ENCODE peak calls at places on chromosome 11, in seven cellular contexts. One of them, this sample, is unnamed.
A peak's percentile ranks its signal among the peaks of the same experiment; 100 is the strongest.

GRCh38 chr11:36313750-36314500 is 17.8 kb downstream of the PRR5L start:
- DNase-seq in AG09309: no peak
- DNase-seq in HFF-Myc: no peak
- DNase-seq in transverse colon: no peak
- DNase-seq in tibial nerve: no peak
- DNase-seq in suprapubic skin: no peak
- DNase-seq in ovary: no peak
- DNase-seq in this sample: peak; percentile 6

GRCh38 chr11:47393163-47394049 is 15.0 kb upstream of the SLC39A13 start:
- DNase-seq in AG09309: no peak
- DNase-seq in HFF-Myc: no peak
- DNase-seq in transverse colon: no peak
- DNase-seq in tibial nerve: no peak
- DNase-seq in suprapubic skin: no peak
- DNase-seq in ovary: no peak
- DNase-seq in this sample: no peak

GRCh38 chr11:69075421-69076128 is 26.8 kb downstream of the TPCN2 start:
- DNase-seq in AG09309: peak; percentile 95
- DNase-seq in HFF-Myc: peak; percentile 82
- DNase-seq in transverse colon: peak; percentile 79
- DNase-seq in tibial nerve: peak; percentile 90
- DNase-seq in suprapubic skin: no peak
- DNase-seq in ovary: peak; percentile 97
- DNase-seq in this sample: no peak

GRCh38 chr11:3859373-3859881 is 4.0 kb downstream of the STIM1 start:
- DNase-seq in AG09309: no peak
- DNase-seq in HFF-Myc: no peak
- DNase-seq in transverse colon: peak; percentile 54
- DNase-seq in tibial nerve: no peak
- DNase-seq in suprapubic skin: no peak
- DNase-seq in ovary: no peak
- DNase-seq in this sample: no peak

GRCh38 chr11:71086687-71087258 is 165.6 kb downstream of the SHANK2 start:
- DNase-seq in AG09309: no peak
- DNase-seq in HFF-Myc: no peak
- DNase-seq in transverse colon: no peak
- DNase-seq in tibial nerve: no peak
- DNase-seq in suprapubic skin: no peak
- DNase-seq in ovary: no peak
- DNase-seq in this sample: no peak

GRCh38 chr11:126495281-126495680 is 139.8 kb downstream of the ST3GAL4 start:
- DNase-seq in AG09309: no peak
- DNase-seq in HFF-Myc: no peak
- DNase-seq in transverse colon: no peak
- DNase-seq in tibial nerve: no peak
- DNase-seq in suprapubic skin: no peak
- DNase-seq in ovary: no peak
- DNase-seq in this sample: no peak

GRCh38 chr11:63574856-63575602 is 11.8 kb upstream of the PLAAT2 start:
- DNase-seq in AG09309: no peak
- DNase-seq in HFF-Myc: no peak
- DNase-seq in transverse colon: no peak
- DNase-seq in tibial nerve: peak; percentile 57
- DNase-seq in suprapubic skin: no peak
- DNase-seq in ovary: peak; percentile 65
- DNase-seq in this sample: no peak

GRCh38 chr11:62137881-62138629 is 14.2 kb downstream of the INCENP start:
- DNase-seq in AG09309: no peak
- DNase-seq in HFF-Myc: no peak
- DNase-seq in transverse colon: no peak
- DNase-seq in tibial nerve: no peak
- DNase-seq in suprapubic skin: no peak
- DNase-seq in ovary: no peak
- DNase-seq in this sample: no peak

GRCh38 chr11:119831011-119831410 is 102.0 kb upstream of the NECTIN1 start:
- DNase-seq in AG09309: no peak
- DNase-seq in HFF-Myc: no peak
- DNase-seq in transverse colon: no peak
- DNase-seq in tibial nerve: no peak
- DNase-seq in suprapubic skin: no peak
- DNase-seq in ovary: no peak
- DNase-seq in this sample: no peak

GRCh38 chr11:76800466-76801200 is 17.5 kb downstream of the TSKU start:
- DNase-seq in AG09309: no peak
- DNase-seq in HFF-Myc: no peak
- DNase-seq in transverse colon: no peak
- DNase-seq in tibial nerve: peak; percentile 14
- DNase-seq in suprapubic skin: peak; percentile 65
- DNase-seq in ovary: no peak
- DNase-seq in this sample: no peak

GRCh38 chr11:120331301-120331966 is 4.8 kb upstream of the ARHGEF12 start:
- DNase-seq in AG09309: peak; percentile 76
- DNase-seq in HFF-Myc: peak; percentile 69
- DNase-seq in transverse colon: no peak
- DNase-seq in tibial nerve: no peak
- DNase-seq in suprapubic skin: no peak
- DNase-seq in ovary: peak; percentile 35
- DNase-seq in this sample: no peak

GRCh38 chr11:118406599-118407166 is 5.3 kb downstream of the ATP5MG start:
- DNase-seq in AG09309: peak; percentile 14
- DNase-seq in HFF-Myc: no peak
- DNase-seq in transverse colon: peak; percentile 40
- DNase-seq in tibial nerve: no peak
- DNase-seq in suprapubic skin: no peak
- DNase-seq in ovary: no peak
- DNase-seq in this sample: no peak

GRCh38 chr11:396948-397548 is 3.0 kb downstream of the PKP3 start:
- DNase-seq in AG09309: no peak
- DNase-seq in HFF-Myc: no peak
- DNase-seq in transverse colon: peak; percentile 58
- DNase-seq in tibial nerve: peak; percentile 41
- DNase-seq in suprapubic skin: no peak
- DNase-seq in ovary: peak; percentile 61
- DNase-seq in this sample: no peak

GRCh38 chr11:88345408-88345807 is 7.9 kb upstream of the CTSC start:
- DNase-seq in AG09309: no peak
- DNase-seq in HFF-Myc: no peak
- DNase-seq in transverse colon: no peak
- DNase-seq in tibial nerve: no peak
- DNase-seq in suprapubic skin: no peak
- DNase-seq in ovary: no peak
- DNase-seq in this sample: no peak

GRCh38 chr11:47797633-47798032 is 30.5 kb upstream of the FNBP4 start:
- DNase-seq in AG09309: peak; percentile 29
- DNase-seq in HFF-Myc: peak; percentile 9
- DNase-seq in transverse colon: no peak
- DNase-seq in tibial nerve: no peak
- DNase-seq in suprapubic skin: no peak
- DNase-seq in ovary: no peak
- DNase-seq in this sample: no peak

GRCh38 chr11:124863137-124863825 is 2.0 kb upstream of the ROBO3 start:
- DNase-seq in AG09309: no peak
- DNase-seq in HFF-Myc: no peak
- DNase-seq in transverse colon: no peak
- DNase-seq in tibial nerve: peak; percentile 37
- DNase-seq in suprapubic skin: peak; percentile 74
- DNase-seq in ovary: no peak
- DNase-seq in this sample: no peak

GRCh38 chr11:70233511-70233919 is 30.4 kb downstream of the FADD start:
- DNase-seq in AG09309: peak; percentile 45
- DNase-seq in HFF-Myc: no peak
- DNase-seq in transverse colon: peak; percentile 39
- DNase-seq in tibial nerve: no peak
- DNase-seq in suprapubic skin: no peak
- DNase-seq in ovary: no peak
- DNase-seq in this sample: peak; percentile 96

GRCh38 chr11:83162377-83162776 is 5.4 kb downstream of the PCF11 start:
- DNase-seq in AG09309: no peak
- DNase-seq in HFF-Myc: no peak
- DNase-seq in transverse colon: no peak
- DNase-seq in tibial nerve: no peak
- DNase-seq in suprapubic skin: no peak
- DNase-seq in ovary: no peak
- DNase-seq in this sample: no peak

GRCh38 chr11:34633990-34634725 is 13.3 kb downstream of the EHF start:
- DNase-seq in AG09309: peak; percentile 13
- DNase-seq in HFF-Myc: no peak
- DNase-seq in transverse colon: no peak
- DNase-seq in tibial nerve: peak; percentile 38
- DNase-seq in suprapubic skin: no peak
- DNase-seq in ovary: no peak
- DNase-seq in this sample: no peak

DNA sequence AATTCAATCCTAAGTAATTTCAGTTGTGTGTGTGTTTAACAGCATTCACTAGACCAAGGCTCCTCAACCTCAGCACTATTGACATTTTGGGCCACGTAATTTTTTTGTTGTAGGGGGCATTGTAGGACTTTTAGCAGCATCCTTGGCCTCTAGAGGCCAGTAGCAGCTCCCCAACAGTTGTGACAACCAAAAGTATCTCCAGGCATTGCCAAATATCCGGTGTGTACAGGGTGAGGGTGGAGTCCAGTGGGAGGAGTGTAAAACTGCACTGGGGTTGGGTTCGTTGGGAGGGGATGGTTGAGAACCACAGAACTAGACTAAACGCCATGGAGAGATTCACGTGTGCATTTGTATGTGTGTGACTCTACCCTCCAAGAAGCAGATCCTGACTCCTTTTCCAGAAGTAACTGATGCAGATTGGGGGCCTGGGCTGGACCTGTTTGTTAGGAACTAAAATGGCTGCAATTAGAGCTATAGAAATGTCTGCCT is 5.9 kb upstream of the PHF21A start:
- DNase-seq in AG09309: peak; percentile 16
- DNase-seq in HFF-Myc: peak; percentile 76
- DNase-seq in transverse colon: peak; percentile 47
- DNase-seq in tibial nerve: peak; percentile 46
- DNase-seq in suprapubic skin: no peak
- DNase-seq in ovary: no peak
- DNase-seq in this sample: no peak
- TF ChIP-seq CTCF in AG09309: peak; percentile 61
- TF ChIP-seq CTCF in HFF-Myc: peak; percentile 72
- TF ChIP-seq CTCF in transverse colon: no peak
- TF ChIP-seq CTCF in tibial nerve: no peak
- TF ChIP-seq CTCF in suprapubic skin: no peak
- TF ChIP-seq CTCF in ovary: no peak
- TF ChIP-seq CTCF in this sample: peak; percentile 37

GRCh38 chr11:73316422-73316821 is 8.3 kb downstream of the ARHGEF17 start:
- DNase-seq in AG09309: no peak
- DNase-seq in HFF-Myc: no peak
- DNase-seq in transverse colon: no peak
- DNase-seq in tibial nerve: no peak
- DNase-seq in suprapubic skin: no peak
- DNase-seq in ovary: no peak
- DNase-seq in this sample: no peak

GRCh38 chr11:73317373-73317772 is 9.3 kb downstream of the ARHGEF17 start:
- DNase-seq in AG09309: no peak
- DNase-seq in HFF-Myc: no peak
- DNase-seq in transverse colon: peak; percentile 55
- DNase-seq in tibial nerve: no peak
- DNase-seq in suprapubic skin: no peak
- DNase-seq in ovary: peak; percentile 53
- DNase-seq in this sample: no peak

GRCh38 chr11:73317803-73318202 is 9.7 kb downstream of the ARHGEF17 start:
- DNase-seq in AG09309: no peak
- DNase-seq in HFF-Myc: no peak
- DNase-seq in transverse colon: no peak
- DNase-seq in tibial nerve: no peak
- DNase-seq in suprapubic skin: no peak
- DNase-seq in ovary: no peak
- DNase-seq in this sample: no peak

GRCh38 chr11:73320786-73321325 is 12.8 kb downstream of the ARHGEF17 start:
- DNase-seq in AG09309: no peak
- DNase-seq in HFF-Myc: no peak
- DNase-seq in transverse colon: no peak
- DNase-seq in tibial nerve: no peak
- DNase-seq in suprapubic skin: no peak
- DNase-seq in ovary: no peak
- DNase-seq in this sample: no peak

GRCh38 chr11:73318501-73319011 is 10.5 kb downstream of the ARHGEF17 start:
- DNase-seq in AG09309: no peak
- DNase-seq in HFF-Myc: no peak
- DNase-seq in transverse colon: no peak
- DNase-seq in tibial nerve: no peak
- DNase-seq in suprapubic skin: no peak
- DNase-seq in ovary: no peak
- DNase-seq in this sample: peak; percentile 58
- TF ChIP-seq CTCF in AG09309: no peak
- TF ChIP-seq CTCF in HFF-Myc: no peak
- TF ChIP-seq CTCF in transverse colon: no peak
- TF ChIP-seq CTCF in tibial nerve: no peak
- TF ChIP-seq CTCF in suprapubic skin: no peak
- TF ChIP-seq CTCF in ovary: no peak
- TF ChIP-seq CTCF in this sample: no peak

GRCh38 chr11:127649071-127649470 is 648.5 kb upstream of the KIRREL3 start:
- DNase-seq in AG09309: no peak
- DNase-seq in HFF-Myc: no peak
- DNase-seq in transverse colon: no peak
- DNase-seq in tibial nerve: no peak
- DNase-seq in suprapubic skin: no peak
- DNase-seq in ovary: no peak
- DNase-seq in this sample: no peak

GRCh38 chr11:127653071-127653470 is 652.5 kb upstream of the KIRREL3 start:
- DNase-seq in AG09309: no peak
- DNase-seq in HFF-Myc: no peak
- DNase-seq in transverse colon: no peak
- DNase-seq in tibial nerve: no peak
- DNase-seq in suprapubic skin: no peak
- DNase-seq in ovary: no peak
- DNase-seq in this sample: peak; percentile 18

GRCh38 chr11:127649958-127650357 is 649.4 kb upstream of the KIRREL3 start:
- DNase-seq in AG09309: no peak
- DNase-seq in HFF-Myc: no peak
- DNase-seq in transverse colon: no peak
- DNase-seq in tibial nerve: no peak
- DNase-seq in suprapubic skin: no peak
- DNase-seq in ovary: no peak
- DNase-seq in this sample: no peak

GRCh38 chr11:127651175-127651887 is 650.8 kb upstream of the KIRREL3 start:
- DNase-seq in AG09309: no peak
- DNase-seq in HFF-Myc: peak; percentile 19
- DNase-seq in transverse colon: no peak
- DNase-seq in tibial nerve: no peak
- DNase-seq in suprapubic skin: no peak
- DNase-seq in ovary: no peak
- DNase-seq in this sample: peak; percentile 67

DNA sequence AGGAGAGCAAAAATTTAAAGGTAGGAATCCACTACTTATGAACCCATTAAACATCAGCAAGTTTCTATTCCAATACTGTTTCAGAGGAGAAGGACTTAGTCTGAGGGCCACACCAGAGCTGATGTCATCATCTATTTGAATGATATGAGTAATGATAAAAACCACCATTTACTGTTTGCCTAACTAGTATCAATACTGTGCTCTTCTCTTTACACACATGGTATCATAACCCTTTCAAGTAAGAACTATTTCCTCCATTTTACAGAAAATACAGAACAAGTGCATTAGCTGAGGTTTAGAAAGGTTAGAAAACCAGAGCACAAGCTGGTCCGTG is 651.3 kb upstream of the KIRREL3 start:
- DNase-seq in AG09309: no peak
- DNase-seq in HFF-Myc: no peak
- DNase-seq in transverse colon: no peak
- DNase-seq in tibial nerve: no peak
- DNase-seq in suprapubic skin: no peak
- DNase-seq in ovary: no peak
- DNase-seq in this sample: no peak
- TF ChIP-seq CTCF in AG09309: no peak
- TF ChIP-seq CTCF in HFF-Myc: no peak
- TF ChIP-seq CTCF in transverse colon: no peak
- TF ChIP-seq CTCF in tibial nerve: no peak
- TF ChIP-seq CTCF in suprapubic skin: no peak
- TF ChIP-seq CTCF in ovary: no peak
- TF ChIP-seq CTCF in this sample: no peak

GRCh38 chr11:115098037-115098436 is 406.2 kb downstream of the CADM1 start:
- DNase-seq in AG09309: no peak
- DNase-seq in HFF-Myc: no peak
- DNase-seq in transverse colon: no peak
- DNase-seq in tibial nerve: no peak
- DNase-seq in suprapubic skin: no peak
- DNase-seq in ovary: no peak
- DNase-seq in this sample: no peak
- TF ChIP-seq CTCF in AG09309: no peak
- TF ChIP-seq CTCF in HFF-Myc: no peak
- TF ChIP-seq CTCF in transverse colon: no peak
- TF ChIP-seq CTCF in tibial nerve: no peak
- TF ChIP-seq CTCF in suprapubic skin: no peak
- TF ChIP-seq CTCF in ovary: no peak
- TF ChIP-seq CTCF in this sample: no peak